ENCODE peak calls at places on chromosomes 2 and 18, in four cellular contexts. One of them, this sample, is unnamed.

GRCh38 chr2:42223822-42224268 is 54.7 kb downstream of the EML4 start:
- DNase-seq in HT1080: no peak
- DNase-seq in T-cell: no peak
- DNase-seq in activated T-helper 1 cell treated with Interleukin-2 at 50 U/mL for 16 hours: no peak
- DNase-seq in this sample: no peak

GRCh38 chr2:189628817-189629552 is 32.3 kb upstream of the ASNSD1 start:
- DNase-seq in T-cell: no peak
- DNase-seq in activated T-helper 1 cell treated with Interleukin-2 at 50 U/mL for 16 hours: no peak
- DNase-seq in HT1080: no peak
- DNase-seq in this sample: no peak

GRCh38 chr2:155099784-155100183 is 401.3 kb downstream of the KCNJ3 start:
- DNase-seq in T-cell: no peak
- DNase-seq in activated T-helper 1 cell treated with Interleukin-2 at 50 U/mL for 16 hours: no peak
- DNase-seq in HT1080: peak
- DNase-seq in this sample: peak

GRCh38 chr18:7459851-7460774 is 107.0 kb upstream of the PTPRM start:
- DNase-seq in HT1080: no peak
- DNase-seq in T-cell: no peak
- DNase-seq in activated T-helper 1 cell treated with Interleukin-2 at 50 U/mL for 16 hours: no peak
- DNase-seq in this sample: no peak

GRCh38 chr2:67825476-67825875 is 237.3 kb downstream of the C1D start:
- DNase-seq in T-cell: no peak
- DNase-seq in HT1080: peak
- DNase-seq in activated T-helper 1 cell treated with Interleukin-2 at 50 U/mL for 16 hours: no peak
- DNase-seq in this sample: no peak

GRCh38 chr2:239728751-239729150 is 296.4 kb downstream of the NDUFA10 start:
- DNase-seq in HT1080: no peak
- DNase-seq in activated T-helper 1 cell treated with Interleukin-2 at 50 U/mL for 16 hours: no peak
- DNase-seq in T-cell: no peak
- DNase-seq in this sample: no peak

GRCh38 chr2:109285244-109285651 is 156.2 kb downstream of the SH3RF3 start:
- DNase-seq in activated T-helper 1 cell treated with Interleukin-2 at 50 U/mL for 16 hours: no peak
- DNase-seq in HT1080: no peak
- DNase-seq in T-cell: no peak
- DNase-seq in this sample: no peak

GRCh38 chr2:44564752-44565151 is 203.0 kb downstream of the CAMKMT start:
- DNase-seq in T-cell: no peak
- DNase-seq in HT1080: no peak
- DNase-seq in activated T-helper 1 cell treated with Interleukin-2 at 50 U/mL for 16 hours: no peak
- DNase-seq in this sample: no peak

GRCh38 chr2:28639836-28640235 is 111.8 kb upstream of the PPP1CB start:
- DNase-seq in T-cell: no peak
- DNase-seq in HT1080: peak
- DNase-seq in activated T-helper 1 cell treated with Interleukin-2 at 50 U/mL for 16 hours: no peak
- DNase-seq in this sample: peak

GRCh38 chr2:10061221-10061925 is 18.0 kb downstream of the KLF11 start:
- DNase-seq in HT1080: no peak
- DNase-seq in activated T-helper 1 cell treated with Interleukin-2 at 50 U/mL for 16 hours: no peak
- DNase-seq in T-cell: no peak
- DNase-seq in this sample: no peak

This sample was measured in ELF-1.